ENCODE peak calls at places on chromosome 4, in eight cellular contexts. One of them, this sample, is unnamed.
A peak's percentile ranks its signal among the peaks of the same experiment; 100 is the strongest.

GRCh38 chr4:39698424-39699009 is 581 bp downstream of the UBE2K start:
- DNase-seq in transverse colon: peak; percentile 59
- DNase-seq in stomach: peak; percentile 32
- DNase-seq in A549: no peak
- DNase-seq in SK-N-SH: peak; percentile 74
- DNase-seq in tibial nerve: peak; percentile 17
- DNase-seq in H1: peak; percentile 81
- DNase-seq in sigmoid colon: peak; percentile 72
- DNase-seq in this sample: peak; percentile 69

GRCh38 chr4:94399277-94399676 is 52.5 kb upstream of the PDLIM5 start:
- DNase-seq in transverse colon: no peak
- DNase-seq in sigmoid colon: no peak
- DNase-seq in SK-N-SH: no peak
- DNase-seq in tibial nerve: no peak
- DNase-seq in H1: no peak
- DNase-seq in stomach: no peak
- DNase-seq in A549: no peak
- DNase-seq in this sample: no peak

GRCh38 chr4:7911044-7911578 is 28.6 kb downstream of the AFAP1 start:
- DNase-seq in H1: no peak
- DNase-seq in SK-N-SH: peak; percentile 67
- DNase-seq in tibial nerve: no peak
- DNase-seq in stomach: no peak
- DNase-seq in transverse colon: no peak
- DNase-seq in sigmoid colon: peak; percentile 74
- DNase-seq in A549: peak; percentile 24
- DNase-seq in this sample: no peak

GRCh38 chr4:81781824-81782223 is 310.1 kb upstream of the RASGEF1B start:
- DNase-seq in H1: no peak
- DNase-seq in SK-N-SH: no peak
- DNase-seq in stomach: no peak
- DNase-seq in transverse colon: no peak
- DNase-seq in tibial nerve: no peak
- DNase-seq in A549: no peak
- DNase-seq in sigmoid colon: no peak
- DNase-seq in this sample: no peak

GRCh38 chr4:186809070-186809469 is 85.4 kb upstream of the FAT1 start:
- DNase-seq in transverse colon: no peak
- DNase-seq in A549: no peak
- DNase-seq in sigmoid colon: no peak
- DNase-seq in SK-N-SH: no peak
- DNase-seq in H1: no peak
- DNase-seq in tibial nerve: no peak
- DNase-seq in stomach: no peak
- DNase-seq in this sample: no peak

GRCh38 chr4:36207808-36208207 is 36.5 kb downstream of the ARAP2 start:
- DNase-seq in tibial nerve: no peak
- DNase-seq in H1: no peak
- DNase-seq in SK-N-SH: no peak
- DNase-seq in A549: no peak
- DNase-seq in transverse colon: no peak
- DNase-seq in stomach: no peak
- DNase-seq in sigmoid colon: no peak
- DNase-seq in this sample: no peak

GRCh38 chr4:38583102-38583501 is 80.9 kb upstream of the KLF3 start:
- DNase-seq in A549: no peak
- DNase-seq in tibial nerve: no peak
- DNase-seq in transverse colon: no peak
- DNase-seq in SK-N-SH: no peak
- DNase-seq in sigmoid colon: no peak
- DNase-seq in H1: no peak
- DNase-seq in stomach: no peak
- DNase-seq in this sample: no peak

GRCh38 chr4:174377613-174378012 is 93.9 kb downstream of the CEP44 start:
- DNase-seq in sigmoid colon: no peak
- DNase-seq in A549: peak; percentile 70
- DNase-seq in transverse colon: no peak
- DNase-seq in H1: no peak
- DNase-seq in tibial nerve: no peak
- DNase-seq in SK-N-SH: no peak
- DNase-seq in stomach: no peak
- DNase-seq in this sample: no peak

GRCh38 chr4:70657326-70657725 is 9.0 kb downstream of the JCHAIN start:
- DNase-seq in H1: no peak
- DNase-seq in sigmoid colon: no peak
- DNase-seq in transverse colon: no peak
- DNase-seq in tibial nerve: no peak
- DNase-seq in stomach: no peak
- DNase-seq in A549: no peak
- DNase-seq in SK-N-SH: no peak
- DNase-seq in this sample: no peak

GRCh38 chr4:86014599-86014998 is 345.3 kb downstream of the MAPK10 start:
- DNase-seq in stomach: no peak
- DNase-seq in transverse colon: no peak
- DNase-seq in sigmoid colon: no peak
- DNase-seq in tibial nerve: no peak
- DNase-seq in H1: no peak
- DNase-seq in SK-N-SH: no peak
- DNase-seq in A549: no peak
- DNase-seq in this sample: no peak

GRCh38 chr4:40924096-40924792 is 174.5 kb downstream of the NSUN7 start:
- DNase-seq in sigmoid colon: no peak
- DNase-seq in H1: peak; percentile 93
- DNase-seq in SK-N-SH: peak; percentile 83
- DNase-seq in transverse colon: peak; percentile 63
- DNase-seq in A549: peak; percentile 58
- DNase-seq in tibial nerve: peak; percentile 28
- DNase-seq in stomach: peak; percentile 64
- DNase-seq in this sample: peak; percentile 55

GRCh38 chr4:67996127-67996526 is 32.8 kb upstream of the TMPRSS11A start:
- DNase-seq in sigmoid colon: no peak
- DNase-seq in stomach: no peak
- DNase-seq in SK-N-SH: no peak
- DNase-seq in H1: no peak
- DNase-seq in transverse colon: no peak
- DNase-seq in tibial nerve: no peak
- DNase-seq in A549: no peak
- DNase-seq in this sample: no peak

GRCh38 chr4:110249687-110250387 is 51.4 kb upstream of the ELOVL6 start:
- DNase-seq in H1: no peak
- DNase-seq in stomach: no peak
- DNase-seq in SK-N-SH: no peak
- DNase-seq in sigmoid colon: no peak
- DNase-seq in transverse colon: no peak
- DNase-seq in A549: no peak
- DNase-seq in tibial nerve: no peak
- DNase-seq in this sample: no peak

GRCh38 chr4:1395941-1396805 is 10.1 kb downstream of the NKX1-1 start:
- DNase-seq in tibial nerve: no peak
- DNase-seq in A549: no peak
- DNase-seq in H1: peak; percentile 16
- DNase-seq in sigmoid colon: peak; percentile 57
- DNase-seq in SK-N-SH: peak; percentile 26
- DNase-seq in stomach: no peak
- DNase-seq in transverse colon: no peak
- DNase-seq in this sample: no peak

GRCh38 chr4:79467246-79467932 is 59.4 kb upstream of the GK2 start:
- DNase-seq in H1: no peak
- DNase-seq in stomach: no peak
- DNase-seq in transverse colon: no peak
- DNase-seq in SK-N-SH: no peak
- DNase-seq in tibial nerve: no peak
- DNase-seq in sigmoid colon: no peak
- DNase-seq in A549: no peak
- DNase-seq in this sample: no peak

GRCh38 chr4:150078041-150078995 is at the start of gene DCLK2:
- DNase-seq in stomach: peak; percentile 55
- DNase-seq in SK-N-SH: peak; percentile 95
- DNase-seq in H1: peak; percentile 65
- DNase-seq in A549: peak; percentile 75
- DNase-seq in tibial nerve: peak; percentile 17
- DNase-seq in transverse colon: peak; percentile 59
- DNase-seq in sigmoid colon: peak; percentile 94
- DNase-seq in this sample: peak; percentile 86

GRCh38 chr4:168636506-168637176 is 139.8 kb downstream of the PALLD start:
- DNase-seq in A549: no peak
- DNase-seq in sigmoid colon: no peak
- DNase-seq in transverse colon: no peak
- DNase-seq in tibial nerve: no peak
- DNase-seq in H1: no peak
- DNase-seq in SK-N-SH: no peak
- DNase-seq in stomach: no peak
- DNase-seq in this sample: no peak

GRCh38 chr4:85039526-85039925 is 73.0 kb upstream of the WDFY3 start:
- DNase-seq in sigmoid colon: no peak
- DNase-seq in tibial nerve: no peak
- DNase-seq in transverse colon: no peak
- DNase-seq in H1: no peak
- DNase-seq in stomach: no peak
- DNase-seq in SK-N-SH: no peak
- DNase-seq in A549: peak; percentile 54
- DNase-seq in this sample: no peak

GRCh38 chr4:45347056-45347455 is 620.7 kb upstream of the GNPDA2 start:
- DNase-seq in transverse colon: no peak
- DNase-seq in SK-N-SH: peak; percentile 2
- DNase-seq in sigmoid colon: no peak
- DNase-seq in A549: no peak
- DNase-seq in stomach: no peak
- DNase-seq in tibial nerve: no peak
- DNase-seq in H1: no peak
- DNase-seq in this sample: no peak

GRCh38 chr4:1981251-1982055 is 27.3 kb downstream of the NELFA start:
- DNase-seq in sigmoid colon: no peak
- DNase-seq in transverse colon: peak; percentile 55
- DNase-seq in tibial nerve: no peak
- DNase-seq in SK-N-SH: peak; percentile 67
- DNase-seq in H1: peak; percentile 80
- DNase-seq in A549: peak; percentile 41
- DNase-seq in stomach: peak; percentile 69
- DNase-seq in this sample: no peak

GRCh38 chr4:82900016-82900334 is 560 bp upstream of the THAP9 start:
- DNase-seq in sigmoid colon: peak; percentile 65
- DNase-seq in tibial nerve: no peak
- DNase-seq in SK-N-SH: no peak
- DNase-seq in H1: no peak
- DNase-seq in A549: peak; percentile 46
- DNase-seq in stomach: no peak
- DNase-seq in transverse colon: no peak
- DNase-seq in this sample: no peak

GRCh38 chr4:56961107-56961500 is 16.3 kb downstream of the NOA1 start:
- DNase-seq in A549: no peak
- DNase-seq in H1: no peak
- DNase-seq in sigmoid colon: no peak
- DNase-seq in stomach: no peak
- DNase-seq in tibial nerve: no peak
- DNase-seq in transverse colon: no peak
- DNase-seq in SK-N-SH: no peak
- DNase-seq in this sample: no peak
- H3K27ac ChIP-seq in A549: no peak overlapping the region
- H3K27ac ChIP-seq in H1: no peak overlapping the region
- H3K27ac ChIP-seq in sigmoid colon: no peak overlapping the region
- H3K27ac ChIP-seq in stomach: no peak overlapping the region
- H3K27ac ChIP-seq in tibial nerve: no peak overlapping the region
- H3K27ac ChIP-seq in transverse colon: no peak overlapping the region
- H3K27ac ChIP-seq in SK-N-SH: no peak overlapping the region
- H3K27ac ChIP-seq in this sample: no peak overlapping the region

GRCh38 chr4:153564630-153565525 is 98.7 kb downstream of the TMEM131L start:
- DNase-seq in A549: peak; percentile 42
- DNase-seq in SK-N-SH: no peak
- DNase-seq in tibial nerve: no peak
- DNase-seq in H1: no peak
- DNase-seq in stomach: peak; percentile 50
- DNase-seq in sigmoid colon: no peak
- DNase-seq in transverse colon: no peak
- DNase-seq in this sample: peak; percentile 48
- TF ChIP-seq EP300 in A549: no peak
- TF ChIP-seq EP300 in SK-N-SH: no peak
- TF ChIP-seq EP300 in tibial nerve: no peak
- TF ChIP-seq EP300 in H1: no peak
- TF ChIP-seq EP300 in stomach: no peak
- TF ChIP-seq EP300 in sigmoid colon: no peak
- TF ChIP-seq EP300 in transverse colon: no peak
- TF ChIP-seq EP300 in this sample: no peak

DNA sequence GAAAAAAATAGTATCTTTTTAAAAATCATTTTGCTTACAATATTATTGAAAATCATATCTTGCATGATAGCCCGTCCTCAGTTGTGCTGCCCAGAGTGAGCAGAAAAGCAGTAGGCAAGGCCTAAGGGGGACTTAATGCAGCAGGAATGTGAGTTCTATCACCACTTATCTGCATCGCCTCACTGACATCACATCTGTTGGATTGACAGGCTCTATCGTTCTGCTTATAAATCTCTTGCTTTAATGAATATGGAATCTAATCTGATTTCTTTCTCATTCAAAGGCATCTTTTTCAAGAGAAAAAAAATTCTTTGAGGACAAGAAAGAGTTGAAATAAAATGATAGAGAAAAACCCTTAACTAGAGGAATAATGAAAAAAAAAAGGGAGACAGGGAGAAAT is 249.9 kb downstream of the PAPSS1 start:
- DNase-seq in A549: no peak
- DNase-seq in H1: no peak
- DNase-seq in SK-N-SH: no peak
- DNase-seq in sigmoid colon: no peak
- DNase-seq in tibial nerve: no peak
- DNase-seq in stomach: no peak
- DNase-seq in transverse colon: no peak
- DNase-seq in this sample: no peak
- H3K27ac ChIP-seq in A549: no peak overlapping the region
- H3K27ac ChIP-seq in H1: no peak overlapping the region
- H3K27ac ChIP-seq in SK-N-SH: no peak overlapping the region
- H3K27ac ChIP-seq in sigmoid colon: no peak overlapping the region
- H3K27ac ChIP-seq in tibial nerve: no peak overlapping the region
- H3K27ac ChIP-seq in stomach: no peak overlapping the region
- H3K27ac ChIP-seq in transverse colon: no peak overlapping the region
- H3K27ac ChIP-seq in this sample: no peak overlapping the region

GRCh38 chr4:127506283-127506682 is 126.5 kb upstream of the INTU start:
- DNase-seq in sigmoid colon: no peak
- DNase-seq in stomach: no peak
- DNase-seq in H1: no peak
- DNase-seq in tibial nerve: no peak
- DNase-seq in A549: no peak
- DNase-seq in SK-N-SH: no peak
- DNase-seq in transverse colon: no peak
- DNase-seq in this sample: no peak

GRCh38 chr4:127503111-127503510 is 129.6 kb upstream of the INTU start:
- DNase-seq in A549: no peak
- DNase-seq in stomach: no peak
- DNase-seq in tibial nerve: no peak
- DNase-seq in transverse colon: no peak
- DNase-seq in H1: no peak
- DNase-seq in SK-N-SH: no peak
- DNase-seq in sigmoid colon: no peak
- DNase-seq in this sample: no peak

GRCh38 chr4:127509155-127509554 is 123.6 kb upstream of the INTU start:
- DNase-seq in H1: no peak
- DNase-seq in transverse colon: no peak
- DNase-seq in SK-N-SH: no peak
- DNase-seq in A549: no peak
- DNase-seq in sigmoid colon: no peak
- DNase-seq in tibial nerve: no peak
- DNase-seq in stomach: no peak
- DNase-seq in this sample: no peak

GRCh38 chr4:127501103-127501502 is 131.7 kb upstream of the INTU start:
- DNase-seq in tibial nerve: no peak
- DNase-seq in A549: no peak
- DNase-seq in sigmoid colon: no peak
- DNase-seq in transverse colon: no peak
- DNase-seq in SK-N-SH: no peak
- DNase-seq in H1: no peak
- DNase-seq in stomach: no peak
- DNase-seq in this sample: no peak

GRCh38 chr4:127505203-127505602 is 127.6 kb upstream of the INTU start:
- DNase-seq in transverse colon: no peak
- DNase-seq in tibial nerve: no peak
- DNase-seq in stomach: peak; percentile 61
- DNase-seq in SK-N-SH: peak; percentile 4
- DNase-seq in A549: no peak
- DNase-seq in H1: no peak
- DNase-seq in sigmoid colon: no peak
- DNase-seq in this sample: no peak
- TF ChIP-seq EP300 in transverse colon: no peak
- TF ChIP-seq EP300 in tibial nerve: no peak
- TF ChIP-seq EP300 in stomach: no peak
- TF ChIP-seq EP300 in SK-N-SH: no peak
- TF ChIP-seq EP300 in A549: no peak
- TF ChIP-seq EP300 in H1: no peak
- TF ChIP-seq EP300 in sigmoid colon: no peak
- TF ChIP-seq EP300 in this sample: no peak

This sample was measured in ovary.